ENCODE peak calls at places on chromosomes 3 and 15, in seven cellular contexts. One of them, this sample, is unnamed.

GRCh38 chr3:183283886-183284285 is 30.8 kb downstream of the B3GNT5 start:
- DNase-seq in CD8-positive, alpha-beta T cell: no peak
- DNase-seq in BE2C: no peak
- DNase-seq in Peyer's patch: no peak
- DNase-seq in endodermal cell: no peak
- DNase-seq in AG10803: no peak
- DNase-seq in A549: no peak
- DNase-seq in this sample: no peak

GRCh38 chr3:155185623-155186022 is 105.5 kb downstream of the MME start:
- DNase-seq in Peyer's patch: no peak
- DNase-seq in A549: no peak
- DNase-seq in BE2C: no peak
- DNase-seq in AG10803: peak; percentile 84
- DNase-seq in CD8-positive, alpha-beta T cell: no peak
- DNase-seq in endodermal cell: peak; percentile 68
- DNase-seq in this sample: no peak

GRCh38 chr3:122661633-122662032 is 19.0 kb upstream of the PARP14 start:
- DNase-seq in BE2C: no peak
- DNase-seq in A549: no peak
- DNase-seq in Peyer's patch: peak; percentile 24
- DNase-seq in CD8-positive, alpha-beta T cell: no peak
- DNase-seq in AG10803: no peak
- DNase-seq in endodermal cell: no peak
- DNase-seq in this sample: no peak

GRCh38 chr15:88385078-88385700 is 82.0 kb downstream of the MRPL46 start:
- DNase-seq in A549: peak; percentile 90
- DNase-seq in endodermal cell: peak; percentile 7
- DNase-seq in Peyer's patch: no peak
- DNase-seq in AG10803: peak; percentile 60
- DNase-seq in BE2C: no peak
- DNase-seq in CD8-positive, alpha-beta T cell: no peak
- DNase-seq in this sample: no peak

GRCh38 chr3:123758081-123758564 is 126.0 kb downstream of the MYLK start:
- DNase-seq in Peyer's patch: no peak
- DNase-seq in endodermal cell: no peak
- DNase-seq in CD8-positive, alpha-beta T cell: no peak
- DNase-seq in A549: peak; percentile 31
- DNase-seq in BE2C: no peak
- DNase-seq in AG10803: peak; percentile 97
- DNase-seq in this sample: no peak

GRCh38 chr3:47113669-47114365 is 50.1 kb downstream of the SETD2 start:
- DNase-seq in A549: peak; percentile 1
- DNase-seq in endodermal cell: no peak
- DNase-seq in AG10803: peak; percentile 68
- DNase-seq in CD8-positive, alpha-beta T cell: no peak
- DNase-seq in BE2C: no peak
- DNase-seq in Peyer's patch: no peak
- DNase-seq in this sample: no peak

GRCh38 chr15:87123676-87124382 is 1044.2 kb downstream of the AGBL1 start:
- DNase-seq in endodermal cell: no peak
- DNase-seq in BE2C: no peak
- DNase-seq in CD8-positive, alpha-beta T cell: no peak
- DNase-seq in AG10803: no peak
- DNase-seq in A549: no peak
- DNase-seq in Peyer's patch: no peak
- DNase-seq in this sample: no peak

GRCh38 chr15:66459818-66460615 is 37.5 kb downstream of the SNAPC5 start:
- DNase-seq in Peyer's patch: no peak
- DNase-seq in endodermal cell: no peak
- DNase-seq in CD8-positive, alpha-beta T cell: no peak
- DNase-seq in BE2C: no peak
- DNase-seq in A549: no peak
- DNase-seq in AG10803: peak; percentile 44
- DNase-seq in this sample: no peak

GRCh38 chr15:44034933-44035624 is 160.0 kb downstream of the FRMD5 start:
- DNase-seq in Peyer's patch: no peak
- DNase-seq in A549: no peak
- DNase-seq in endodermal cell: no peak
- DNase-seq in AG10803: peak; percentile 87
- DNase-seq in BE2C: no peak
- DNase-seq in CD8-positive, alpha-beta T cell: no peak
- DNase-seq in this sample: no peak

GRCh38 chr15:48149858-48150257 is 28.2 kb downstream of the MYEF2 start:
- DNase-seq in endodermal cell: no peak
- DNase-seq in BE2C: no peak
- DNase-seq in A549: no peak
- DNase-seq in CD8-positive, alpha-beta T cell: no peak
- DNase-seq in Peyer's patch: no peak
- DNase-seq in AG10803: peak; percentile 56
- DNase-seq in this sample: no peak

GRCh38 chr3:27591811-27592210 is 107.6 kb upstream of the SLC4A7 start:
- DNase-seq in A549: no peak
- DNase-seq in BE2C: no peak
- DNase-seq in CD8-positive, alpha-beta T cell: no peak
- DNase-seq in Peyer's patch: peak; percentile 48
- DNase-seq in endodermal cell: no peak
- DNase-seq in AG10803: no peak
- DNase-seq in this sample: no peak

GRCh38 chr3:11509175-11510000 is 134.3 kb downstream of the VGLL4 start:
- DNase-seq in A549: peak; percentile 33
- DNase-seq in AG10803: peak; percentile 95
- DNase-seq in CD8-positive, alpha-beta T cell: no peak
- DNase-seq in Peyer's patch: peak; percentile 25
- DNase-seq in endodermal cell: peak; percentile 69
- DNase-seq in BE2C: peak; percentile 60
- DNase-seq in this sample: no peak

GRCh38 chr3:40677321-40677720 is 152.6 kb downstream of the ZNF621 start:
- DNase-seq in AG10803: no peak
- DNase-seq in endodermal cell: no peak
- DNase-seq in Peyer's patch: no peak
- DNase-seq in CD8-positive, alpha-beta T cell: no peak
- DNase-seq in BE2C: no peak
- DNase-seq in A549: no peak
- DNase-seq in this sample: no peak

GRCh38 chr3:40679289-40679688 is 154.5 kb downstream of the ZNF621 start:
- DNase-seq in AG10803: no peak
- DNase-seq in A549: no peak
- DNase-seq in CD8-positive, alpha-beta T cell: no peak
- DNase-seq in BE2C: no peak
- DNase-seq in endodermal cell: no peak
- DNase-seq in Peyer's patch: no peak
- DNase-seq in this sample: no peak

GRCh38 chr3:40680685-40681657 is 156.2 kb downstream of the ZNF621 start:
- DNase-seq in CD8-positive, alpha-beta T cell: no peak
- DNase-seq in Peyer's patch: no peak
- DNase-seq in endodermal cell: no peak
- DNase-seq in A549: no peak
- DNase-seq in AG10803: no peak
- DNase-seq in BE2C: no peak
- DNase-seq in this sample: no peak

GRCh38 chr3:40681658-40682055 is 156.9 kb downstream of the ZNF621 start:
- DNase-seq in A549: no peak
- DNase-seq in CD8-positive, alpha-beta T cell: no peak
- DNase-seq in endodermal cell: no peak
- DNase-seq in AG10803: no peak
- DNase-seq in BE2C: no peak
- DNase-seq in Peyer's patch: no peak
- DNase-seq in this sample: no peak

GRCh38 chr3:40677749-40678148 is 153.0 kb downstream of the ZNF621 start:
- DNase-seq in A549: no peak
- DNase-seq in Peyer's patch: no peak
- DNase-seq in CD8-positive, alpha-beta T cell: no peak
- DNase-seq in AG10803: no peak
- DNase-seq in BE2C: no peak
- DNase-seq in endodermal cell: no peak
- DNase-seq in this sample: no peak
- TF ChIP-seq CTCF in A549: no peak
- TF ChIP-seq CTCF in Peyer's patch: no peak
- TF ChIP-seq CTCF in CD8-positive, alpha-beta T cell: no peak
- TF ChIP-seq CTCF in AG10803: no peak
- TF ChIP-seq CTCF in BE2C: no peak
- TF ChIP-seq CTCF in endodermal cell: no peak
- TF ChIP-seq CTCF in this sample: no peak

GRCh38 chr3:137217733-137218132 is 259.9 kb downstream of the IL20RB start:
- DNase-seq in A549: no peak
- DNase-seq in AG10803: no peak
- DNase-seq in Peyer's patch: no peak
- DNase-seq in endodermal cell: peak; percentile 85
- DNase-seq in CD8-positive, alpha-beta T cell: no peak
- DNase-seq in BE2C: peak; percentile 39
- DNase-seq in this sample: no peak
- TF ChIP-seq CTCF in A549: no peak
- TF ChIP-seq CTCF in AG10803: no peak
- TF ChIP-seq CTCF in Peyer's patch: no peak
- TF ChIP-seq CTCF in endodermal cell: peak; percentile 90
- TF ChIP-seq CTCF in CD8-positive, alpha-beta T cell: no peak
- TF ChIP-seq CTCF in BE2C: peak; percentile 59
- TF ChIP-seq CTCF in this sample: peak; percentile 46

DNA sequence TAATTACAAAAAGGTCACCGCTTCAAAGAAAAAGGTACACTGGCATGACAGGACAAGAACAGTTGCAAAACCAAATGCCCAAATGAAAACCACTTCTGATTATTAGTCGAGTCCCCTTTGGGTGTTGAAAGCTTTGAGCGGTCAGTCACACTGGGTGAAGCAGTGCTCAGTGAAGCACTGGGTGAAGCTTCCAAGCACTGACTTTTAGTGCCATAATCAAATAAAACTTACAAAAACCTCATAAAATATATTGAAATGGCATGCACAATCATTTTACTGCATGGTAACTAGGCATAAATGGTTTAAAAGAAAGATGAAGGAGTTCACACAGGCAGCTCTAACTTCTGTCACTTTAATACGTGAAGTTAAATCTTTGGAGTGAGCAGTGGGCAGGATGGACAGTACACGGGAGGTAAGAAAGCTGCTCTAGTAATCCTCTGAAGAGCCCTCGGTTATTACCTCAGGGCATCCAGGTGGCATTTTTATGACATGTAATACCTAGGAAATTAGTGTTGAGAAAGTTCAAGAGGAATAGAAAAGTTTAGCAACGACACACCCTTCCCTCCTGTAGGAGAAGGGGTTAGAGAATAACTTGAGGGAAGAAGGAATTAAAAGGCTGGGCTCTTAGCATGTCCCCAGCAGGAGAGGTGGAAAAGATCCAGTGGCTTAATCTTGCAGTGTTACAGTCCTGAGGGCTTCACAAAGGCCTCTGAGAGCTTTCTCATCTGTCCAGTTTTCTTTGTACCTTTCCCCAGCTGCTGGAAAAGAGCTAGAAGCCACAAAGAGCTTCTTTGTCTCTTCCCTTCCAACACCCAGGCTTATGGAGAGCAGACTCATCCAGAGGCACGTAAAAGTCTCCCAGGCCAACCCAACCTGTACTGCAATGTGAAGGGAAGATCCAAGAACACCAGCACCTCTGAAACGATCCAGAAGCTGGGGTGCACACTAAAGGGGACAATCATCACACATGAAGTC is 64.9 kb upstream of the MYO5C start:
- DNase-seq in endodermal cell: no peak
- DNase-seq in A549: no peak
- DNase-seq in BE2C: no peak
- DNase-seq in CD8-positive, alpha-beta T cell: no peak
- DNase-seq in Peyer's patch: no peak
- DNase-seq in AG10803: no peak
- DNase-seq in this sample: no peak
- TF ChIP-seq CTCF in endodermal cell: no peak
- TF ChIP-seq CTCF in A549: no peak
- TF ChIP-seq CTCF in BE2C: no peak
- TF ChIP-seq CTCF in CD8-positive, alpha-beta T cell: no peak
- TF ChIP-seq CTCF in Peyer's patch: no peak
- TF ChIP-seq CTCF in AG10803: no peak
- TF ChIP-seq CTCF in this sample: no peak

GRCh38 chr3:149969110-149969944 is 1.4 kb downstream of the PFN2 start:
- DNase-seq in AG10803: peak; percentile 90
- DNase-seq in BE2C: peak; percentile 75
- DNase-seq in CD8-positive, alpha-beta T cell: no peak
- DNase-seq in A549: peak; percentile 89
- DNase-seq in Peyer's patch: no peak
- DNase-seq in endodermal cell: peak; percentile 87
- DNase-seq in this sample: no peak
- TF ChIP-seq CTCF in AG10803: peak; percentile 38
- TF ChIP-seq CTCF in BE2C: peak; percentile 34
- TF ChIP-seq CTCF in CD8-positive, alpha-beta T cell: no peak
- TF ChIP-seq CTCF in A549: no peak
- TF ChIP-seq CTCF in Peyer's patch: no peak
- TF ChIP-seq CTCF in endodermal cell: no peak
- TF ChIP-seq CTCF in this sample: no peak

GRCh38 chr3:14407203-14407602 is 4.8 kb downstream of the SLC6A6 start:
- DNase-seq in A549: no peak
- DNase-seq in endodermal cell: no peak
- DNase-seq in AG10803: no peak
- DNase-seq in Peyer's patch: no peak
- DNase-seq in CD8-positive, alpha-beta T cell: no peak
- DNase-seq in BE2C: no peak
- DNase-seq in this sample: no peak

GRCh38 chr3:14406762-14407161 is 4.4 kb downstream of the SLC6A6 start:
- DNase-seq in BE2C: no peak
- DNase-seq in CD8-positive, alpha-beta T cell: no peak
- DNase-seq in A549: no peak
- DNase-seq in AG10803: no peak
- DNase-seq in endodermal cell: no peak
- DNase-seq in Peyer's patch: no peak
- DNase-seq in this sample: no peak

GRCh38 chr3:14405120-14405885 is 2.9 kb downstream of the SLC6A6 start:
- DNase-seq in CD8-positive, alpha-beta T cell: no peak
- DNase-seq in AG10803: peak; percentile 49
- DNase-seq in A549: no peak
- DNase-seq in endodermal cell: no peak
- DNase-seq in BE2C: no peak
- DNase-seq in Peyer's patch: no peak
- DNase-seq in this sample: no peak

GRCh38 chr3:14405886-14406238 is 3.5 kb downstream of the SLC6A6 start:
- DNase-seq in Peyer's patch: no peak
- DNase-seq in BE2C: no peak
- DNase-seq in AG10803: no peak
- DNase-seq in CD8-positive, alpha-beta T cell: no peak
- DNase-seq in A549: peak; percentile 49
- DNase-seq in endodermal cell: no peak
- DNase-seq in this sample: no peak

DNA sequence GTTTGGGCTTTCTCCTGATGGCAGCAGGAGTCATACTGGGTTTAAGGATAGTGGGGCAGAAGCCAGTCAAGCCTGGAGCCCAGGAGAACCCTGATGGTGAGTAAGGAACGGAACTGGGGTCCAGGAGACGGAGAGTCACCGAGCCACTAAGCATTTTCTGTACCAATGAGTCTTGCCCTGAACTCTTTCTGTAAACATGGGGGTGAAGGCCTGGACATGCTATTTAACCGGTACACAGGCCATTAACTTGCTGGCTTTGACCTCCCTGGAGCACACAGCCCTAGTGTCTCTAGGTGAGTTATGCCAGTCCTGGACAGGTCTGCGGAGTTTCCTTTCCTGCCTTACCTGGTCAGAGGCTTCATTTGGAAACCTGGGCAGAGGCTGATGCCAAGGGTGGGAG is 3.9 kb downstream of the SLC6A6 start:
- DNase-seq in Peyer's patch: no peak
- DNase-seq in BE2C: no peak
- DNase-seq in endodermal cell: no peak
- DNase-seq in A549: no peak
- DNase-seq in CD8-positive, alpha-beta T cell: no peak
- DNase-seq in AG10803: no peak
- DNase-seq in this sample: no peak
- TF ChIP-seq CTCF in Peyer's patch: no peak
- TF ChIP-seq CTCF in BE2C: no peak
- TF ChIP-seq CTCF in endodermal cell: no peak
- TF ChIP-seq CTCF in A549: no peak
- TF ChIP-seq CTCF in CD8-positive, alpha-beta T cell: no peak
- TF ChIP-seq CTCF in AG10803: no peak
- TF ChIP-seq CTCF in this sample: no peak

This sample was measured in D721Med.